ENCODE peak calls at places on chromosomes 11 and 22, in four cellular contexts. L is Kasumi-1; J is RWPE1; D is CD8-positive, alpha-beta T cell. E is an unnamed sample.

GRCh38 chr11:74641289-74641688 is 48.9 kb downstream of the POLD3 start:
- DNase-seq in L (no peak), D (no peak), J (no peak), E (no peak)

GRCh38 chr11:65172600-65172999 is 2.6 kb downstream of the SPDYC start:
- DNase-seq in J (no peak), D (no peak), L (no peak), E (no peak)

GRCh38 chr11:17978553-17979287 is 34.1 kb downstream of the SERGEF start:
- DNase-seq in L (peak), D (no peak), J (peak), E (peak)

GRCh38 chr11:116193321-116194114 is 579.3 kb downstream of the BUD13 start:
- DNase-seq in L (no peak), J (peak), D (no peak), E (peak)

GRCh38 chr22:30668306-30668655 is 606 bp upstream of the DUSP18 start:
- DNase-seq in J (peak), L (no peak), D (no peak), E (no peak)

GRCh38 chr22:24088796-24089195 is 77.7 kb downstream of the CABIN1 start:
- DNase-seq in J (no peak), L (no peak), D (no peak), E (no peak)

GRCh38 chr11:117669062-117669461 is 128.0 kb downstream of the DSCAML1 start:
- DNase-seq in L (no peak), D (no peak), J (no peak), E (no peak)

GRCh38 chr22:36862251-36863242 is 1.7 kb downstream of the NCF4 start:
- DNase-seq in D (no peak), J (no peak), L (peak), E (no peak)

GRCh38 chr11:64356498-64357411 is 2.2 kb upstream of the RPS6KA4 start:
- DNase-seq in J (no peak), L (peak), D (no peak), E (peak)

GRCh38 chr22:23386822-23387580 is 193.1 kb downstream of the IGLL1 start:
- DNase-seq in J (no peak), D (no peak), L (no peak), E (no peak)

GRCh38 chr11:10378362-10378761 is 73.5 kb downstream of the ADM start:
- DNase-seq in L (no peak), D (no peak), J (no peak), E (no peak)

GRCh38 chr22:39631857-39632256 is 61.3 kb downstream of the CACNA1I start:
- DNase-seq in J (no peak), D (no peak), L (no peak), E (no peak)

GRCh38 chr11:131464024-131464423 is 93.6 kb downstream of the NTM start:
- DNase-seq in J (no peak), L (no peak), D (no peak), E (no peak)